ENCODE peak calls at places on chromosome 10, in eight cellular contexts. W is occipital lobe; I is HT1080; L is CD8-positive, alpha-beta memory T cell; P is ovary; K is M059J; M is upper lobe of right lung; Z is NCI-H1436. S is an unnamed sample.

GRCh38 chr10:104300736-104301292 is 31.8 kb downstream of the GSTO2 start:
- DNase-seq in Z (peak; percentile 30), M (no peak), K (peak; percentile 98), I (peak; percentile 99), W (peak; percentile 83), L (no peak), P (peak; percentile 63), S (no peak)

GRCh38 chr10:76149182-76149581 is 717.8 kb downstream of the LRMDA start:
- DNase-seq in K (peak; percentile 58), Z (no peak), W (no peak), L (no peak), M (no peak), I (no peak), P (no peak), S (no peak)

GRCh38 chr10:84329986-84330651 is 1.7 kb downstream of the CCSER2 start:
- DNase-seq in W (no peak), K (no peak), P (no peak), Z (no peak), I (no peak), L (peak; percentile 13), M (no peak), S (no peak)

GRCh38 chr10:71045188-71045841 is 156.9 kb upstream of the PCBD1 start:
- DNase-seq in P (no peak), Z (no peak), I (no peak), L (no peak), M (no peak), K (no peak), W (no peak), S (peak; percentile 73)

GRCh38 chr10:79320785-79321493 is 26.3 kb upstream of the PPIF start:
- DNase-seq in Z (no peak), K (peak; percentile 98), W (no peak), L (no peak), M (no peak), P (no peak), I (peak; percentile 92), S (no peak)

GRCh38 chr10:113425596-113425995 is 127.3 kb upstream of the HABP2 start:
- DNase-seq in I (no peak), P (no peak), K (no peak), Z (no peak), M (no peak), W (no peak), L (no peak), S (no peak)

GRCh38 chr10:53209941-53210611 is 437.5 kb upstream of the MBL2 start:
- DNase-seq in P (no peak), M (no peak), Z (no peak), I (peak; percentile 41), W (no peak), L (no peak), K (peak; percentile 0), S (no peak)

GRCh38 chr10:12699258-12699700 is 302.2 kb downstream of the CCDC3 start:
- DNase-seq in P (no peak), L (no peak), I (no peak), M (no peak), K (no peak), W (no peak), Z (no peak), S (no peak)

GRCh38 chr10:129935861-129936140 is 28.3 kb downstream of the EBF3 start:
- DNase-seq in W (no peak), M (no peak), L (no peak), P (no peak), I (no peak), K (no peak), Z (peak; percentile 56), S (no peak)

GRCh38 chr10:113111900-113112853 is 162.1 kb downstream of the TCF7L2 start:
- DNase-seq in K (no peak), P (no peak), Z (no peak), W (no peak), M (no peak), I (no peak), L (no peak), S (no peak)

GRCh38 chr10:44749141-44749540 is 162.0 kb upstream of the TMEM72 start:
- DNase-seq in Z (no peak), W (no peak), P (no peak), K (no peak), L (no peak), I (no peak), M (no peak), S (no peak)

GRCh38 chr10:114577133-114577532 is 80.9 kb downstream of the ABLIM1 start:
- DNase-seq in L (no peak), M (no peak), K (peak; percentile 83), W (no peak), P (no peak), Z (no peak), I (peak; percentile 10), S (no peak)

GRCh38 chr10:133094866-133095265 is 7.1 kb downstream of the ADGRA1 start:
- DNase-seq in L (no peak), Z (no peak), K (no peak), I (no peak), P (no peak), M (no peak), W (no peak), S (no peak)

GRCh38 chr10:28463676-28464395 is 69.1 kb upstream of the WAC start:
- DNase-seq in M (peak; percentile 64), I (no peak), L (no peak), P (no peak), K (no peak), W (no peak), Z (no peak), S (no peak)

GRCh38 chr10:546971-547590 is 142.4 kb downstream of the DIP2C start:
- DNase-seq in I (no peak), K (no peak), P (no peak), L (no peak), W (no peak), M (no peak), Z (no peak), S (no peak)